ENCODE peak calls at places on chromosomes 3 and 15, in six cellular contexts. J is endothelial cell of umbilical vein, C is hepatocyte, H is mammary epithelial cell, O is DND-41, M is AG10803. I is an unnamed sample.

GRCh38 chr15:82539690-82540054 is 585 bp downstream of the RPS17 start:
- DNase-seq in J (no peak), C (peak; percentile 30), H (no peak), O (no peak), M (no peak), I (no peak)

GRCh38 chr3:48919215-48920138 is 835 bp downstream of the ARIH2 start:
- DNase-seq in J (peak; percentile 77), C (peak; percentile 61), H (peak; percentile 52), O (peak; percentile 65), M (no peak), I (peak; percentile 84)

GRCh38 chr3:7684193-7684592 is 817.4 kb upstream of the LMCD1 start:
- DNase-seq in J (no peak), C (no peak), H (no peak), O (no peak), M (no peak), I (no peak)

GRCh38 chr3:190319660-190320059 is 2.6 kb downstream of the CLDN1 start:
- DNase-seq in J (no peak), C (no peak), H (peak; percentile 99), O (no peak), M (no peak), I (no peak)

GRCh38 chr3:29643034-29643425 is 362.2 kb downstream of the RBMS3 start:
- DNase-seq in J (no peak), C (no peak), H (no peak), O (no peak), M (no peak), I (no peak)

GRCh38 chr15:99732711-99733267 is 448 bp downstream of the LYSMD4 start:
- DNase-seq in J (no peak), C (peak; percentile 52), H (peak; percentile 23), O (no peak), M (no peak), I (no peak)

GRCh38 chr3:113606539-113607218 is 74.3 kb downstream of the SIDT1 start:
- DNase-seq in J (no peak), C (no peak), H (no peak), O (peak; percentile 86), M (no peak), I (peak; percentile 98)

GRCh38 chr15:85621096-85621495 is 173.6 kb downstream of the KLHL25 start:
- DNase-seq in J (no peak), C (no peak), H (no peak), O (no peak), M (peak; percentile 70), I (no peak)

GRCh38 chr3:196082471-196082971 is 631 bp upstream of the TFRC start:
- DNase-seq in J (no peak), C (no peak), H (no peak), O (no peak), M (no peak), I (no peak)

GRCh38 chr3:46913644-46914043 is 36.1 kb downstream of the PTH1R start:
- DNase-seq in J (peak; percentile 44), C (peak; percentile 47), H (peak; percentile 81), O (no peak), M (no peak), I (no peak)

GRCh38 chr15:85582076-85582718 is 201.8 kb downstream of the AKAP13 start:
- DNase-seq in J (peak; percentile 80), C (no peak), H (no peak), O (no peak), M (peak; percentile 61), I (no peak)

GRCh38 chr3:129975332-129976090 is 991 bp downstream of the TRH start:
- DNase-seq in J (no peak), C (peak; percentile 26), H (no peak), O (no peak), M (no peak), I (no peak)

GRCh38 chr3:74862501-74862900 is 248.0 kb upstream of the CNTN3 start:
- DNase-seq in J (no peak), C (no peak), H (no peak), O (no peak), M (peak; percentile 27), I (no peak)

GRCh38 chr3:27914199-27914598 is 192.1 kb upstream of the EOMES start:
- DNase-seq in J (no peak), C (no peak), H (peak; percentile 6), O (no peak), M (peak; percentile 11), I (no peak)

GRCh38 chr3:128307029-128307633 is 153.8 kb downstream of the EEFSEC start:
- DNase-seq in J (peak; percentile 16), C (peak; percentile 41), H (no peak), O (no peak), M (no peak), I (no peak)

GRCh38 chr3:128432898-128433629 is 33.6 kb downstream of the DNAJB8 start:
- DNase-seq in J (no peak), C (peak; percentile 51), H (no peak), O (no peak), M (no peak), I (no peak)

GRCh38 chr3:127105587-127105986 is 87.3 kb upstream of the PRR23E start:
- DNase-seq in J (no peak), C (no peak), H (no peak), O (no peak), M (no peak), I (no peak)

GRCh38 chr15:42932833-42933515 is 12.4 kb upstream of the TTBK2 start:
- DNase-seq in J (peak; percentile 40), C (no peak), H (peak; percentile 53), O (no peak), M (no peak), I (no peak)

GRCh38 chr3:182902236-182902635 is 78.1 kb downstream of the DCUN1D1 start:
- DNase-seq in J (no peak), C (no peak), H (no peak), O (no peak), M (no peak), I (no peak)

GRCh38 chr3:50714953-50715352 is 40.2 kb downstream of the DOCK3 start:
- DNase-seq in J (no peak), C (peak; percentile 50), H (peak; percentile 8), O (no peak), M (peak; percentile 23), I (no peak)

GRCh38 chr3:178396318-178396717 is 139.9 kb upstream of the KCNMB2 start:
- DNase-seq in J (no peak), C (no peak), H (no peak), O (no peak), M (no peak), I (no peak)

GRCh38 chr15:89400997-89401590 is 66.5 kb upstream of the POLG start:
- DNase-seq in J (no peak), C (no peak), H (no peak), O (no peak), M (no peak), I (no peak)

GRCh38 chr15:89400121-89400996 is 65.7 kb upstream of the POLG start:
- DNase-seq in J (no peak), C (no peak), H (no peak), O (no peak), M (no peak), I (no peak)

GRCh38 chr15:89402406-89402805 is 67.8 kb upstream of the POLG start:
- DNase-seq in J (no peak), C (no peak), H (no peak), O (no peak), M (no peak), I (no peak)

GRCh38 chr15:89399390-89400120 is 64.9 kb upstream of the POLG start:
- DNase-seq in J (no peak), C (peak; percentile 48), H (no peak), O (no peak), M (no peak), I (peak; percentile 76)

GRCh38 chr15:89401636-89402252 is 67.1 kb upstream of the POLG start:
- DNase-seq in J (no peak), C (no peak), H (peak; percentile 48), O (no peak), M (peak; percentile 31), I (no peak)
- H3K4me3 ChIP-seq in J (no peak overlapping the region), C (no peak overlapping the region), H (no peak overlapping the region), O (no peak overlapping the region), M (peak overlapping the region; percentile 18), I (no peak overlapping the region)

GRCh38 chr3:41321642-41321980 is 122.3 kb downstream of the CTNNB1 start:
- DNase-seq in J (no peak), C (no peak), H (no peak), O (no peak), M (no peak), I (no peak)
- H3K4me3 ChIP-seq in J (no peak overlapping the region), C (no peak overlapping the region), H (no peak overlapping the region), O (no peak overlapping the region), M (no peak overlapping the region), I (no peak overlapping the region)

GRCh38 chr3:119700920-119701734 is 1.7 kb upstream of the CFAP91 start:
- DNase-seq in J (no peak), C (no peak), H (no peak), O (no peak), M (no peak), I (no peak)

GRCh38 chr3:119700269-119700919 is 2.4 kb upstream of the CFAP91 start:
- DNase-seq in J (peak; percentile 46), C (peak; percentile 25), H (peak; percentile 58), O (no peak), M (peak; percentile 13), I (no peak)

GRCh38 chr3:119702530-119703527 is at the start of gene CFAP91:
- DNase-seq in J (peak; percentile 94), C (peak; percentile 97), H (peak; percentile 87), O (no peak), M (peak; percentile 81), I (no peak)

DNA sequence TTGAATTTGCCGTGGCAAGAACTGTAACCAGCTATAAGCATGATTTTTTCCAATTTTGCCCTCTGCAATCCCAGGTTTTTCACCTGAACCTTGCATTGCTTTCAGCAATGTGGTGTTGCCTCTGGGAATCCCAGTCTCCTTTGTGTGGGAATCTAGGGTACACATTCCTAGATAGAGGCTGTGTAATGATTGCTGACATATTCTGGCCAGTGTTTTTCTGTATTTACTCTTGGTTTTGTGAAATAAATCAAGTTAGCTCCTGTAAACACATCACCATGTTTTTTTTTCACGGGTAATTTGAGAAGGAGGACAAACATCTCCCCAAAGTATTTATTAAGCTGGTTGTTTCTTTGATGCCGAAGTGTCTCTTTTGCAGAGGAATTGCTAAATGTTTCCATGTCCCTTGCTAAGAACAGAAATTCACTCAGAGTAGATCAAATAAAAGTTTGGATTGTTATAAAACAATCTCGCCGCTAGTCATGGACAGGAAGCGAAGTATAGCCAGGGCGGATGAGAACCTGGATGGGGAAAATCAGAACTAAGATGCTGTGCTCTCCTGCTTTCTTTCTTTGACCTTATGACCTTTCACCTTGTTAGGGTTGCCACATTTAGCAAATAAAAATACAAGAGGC is 1.2 kb downstream of the CFAP91 start:
- DNase-seq in J (no peak), C (no peak), H (no peak), O (no peak), M (no peak), I (no peak)
- H3K4me3 ChIP-seq in J (no peak overlapping the region), C (no peak overlapping the region), H (no peak overlapping the region), O (no peak overlapping the region), M (no peak overlapping the region), I (no peak overlapping the region)

DNA sequence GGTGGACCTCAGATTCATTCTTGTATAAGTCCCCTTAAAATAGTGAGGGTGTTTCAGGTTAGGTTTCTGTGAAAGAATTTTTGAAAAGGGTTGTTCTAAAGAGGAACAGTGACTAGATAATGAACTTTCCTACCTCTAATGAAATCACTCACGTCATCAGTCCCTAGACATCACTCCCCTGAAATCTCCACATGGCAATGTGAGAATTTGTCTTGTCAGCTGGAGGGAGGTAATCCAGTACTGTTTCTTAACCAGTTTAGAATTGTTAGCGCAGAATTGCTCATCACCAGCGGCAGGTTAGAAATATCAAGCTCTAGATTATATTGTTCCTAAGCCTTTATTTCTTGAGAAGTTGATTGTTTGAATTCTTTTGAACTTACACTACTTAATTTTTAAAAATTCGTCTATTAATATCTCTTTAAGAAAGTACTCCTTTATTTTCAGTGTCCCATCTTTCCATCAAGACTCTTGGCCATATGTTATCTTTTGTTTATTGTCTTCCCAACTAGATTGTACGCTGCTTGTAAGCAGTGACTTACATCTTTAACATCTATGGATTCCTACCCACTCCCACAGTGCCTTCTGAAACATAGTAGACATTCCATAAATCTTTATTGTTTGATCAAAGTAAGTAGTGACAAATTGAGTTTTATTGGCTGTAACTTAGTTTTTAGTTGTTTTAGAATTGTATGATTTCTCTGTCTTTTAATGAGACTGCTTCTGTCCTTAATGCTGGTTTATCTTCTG is 52.8 kb downstream of the RASA2 start:
- DNase-seq in J (no peak), C (no peak), H (no peak), O (no peak), M (no peak), I (no peak)
- H3K4me3 ChIP-seq in J (no peak overlapping the region), C (no peak overlapping the region), H (no peak overlapping the region), O (no peak overlapping the region), M (no peak overlapping the region), I (no peak overlapping the region)